ENCODE peak calls at places on chromosomes 13 and 19, in five cellular contexts. S is fibroblast of the conjunctiva, C is heart left ventricle, G is pancreas, P is COLO829. E is an unnamed sample.

GRCh38 chr13:105336706-105337582 is 1198.5 kb downstream of the EFNB2 start:
- DNase-seq in P (no peak), S (no peak), G (no peak), C (no peak), E (no peak)

GRCh38 chr13:99496322-99497142 is 4.7 kb upstream of the TM9SF2 start:
- DNase-seq in S (peak), C (no peak), G (no peak), P (peak), E (peak)

GRCh38 chr19:31883299-31883990 is 462.0 kb upstream of the ZNF507 start:
- DNase-seq in S (no peak), G (no peak), C (no peak), P (no peak), E (no peak)

GRCh38 chr13:25171517-25172302 is at the start of gene AMER2:
- DNase-seq in C (no peak), P (no peak), S (no peak), G (peak), E (no peak)

GRCh38 chr13:76004411-76004810 is 368.3 kb downstream of the LMO7 start:
- DNase-seq in P (no peak), S (peak), G (no peak), C (no peak), E (no peak)

GRCh38 chr13:50104493-50104892 is 89.2 kb downstream of the KCNRG start:
- DNase-seq in S (no peak), P (no peak), G (no peak), C (no peak), E (no peak)

GRCh38 chr13:23558675-23559536 is 11.3 kb upstream of the TNFRSF19 start:
- DNase-seq in G (no peak), S (peak), P (peak), C (peak), E (peak)

GRCh38 chr13:109156181-109156935 is 526.9 kb downstream of the MYO16 start:
- DNase-seq in G (no peak), C (no peak), P (peak), S (peak), E (no peak)

GRCh38 chr19:35177377-35178274 is 23.1 kb downstream of the FXYD5 start:
- DNase-seq in P (no peak), C (no peak), S (no peak), G (no peak), E (no peak)

GRCh38 chr13:108700421-108701170 is 71.2 kb downstream of the MYO16 start:
- DNase-seq in C (no peak), P (peak), S (peak), G (no peak), E (no peak)

GRCh38 chr13:108496364-108497215 is 132.8 kb upstream of the MYO16 start:
- DNase-seq in S (no peak), G (no peak), C (no peak), P (no peak), E (no peak)

GRCh38 chr19:13033819-13034611 is 38.7 kb downstream of the NFIX start:
- DNase-seq in G (peak), P (peak), C (peak), S (no peak), E (peak)

GRCh38 chr13:64912141-64912540 is 2318.0 kb downstream of the PCDH9 start:
- DNase-seq in P (no peak), S (peak), C (no peak), G (no peak), E (no peak)

GRCh38 chr19:58406818-58407657 is 1.4 kb upstream of the ZNF584 start:
- DNase-seq in P (no peak), C (no peak), S (no peak), G (no peak), E (no peak)

GRCh38 chr19:10544753-10545251 is 1.1 kb downstream of the ATG4D start:
- DNase-seq in G (peak), S (no peak), P (no peak), C (no peak), E (no peak)

GRCh38 chr13:26719356-26719945 is 41.1 kb downstream of the GPR12 start:
- DNase-seq in G (no peak), C (no peak), P (no peak), S (no peak), E (no peak)

GRCh38 chr19:35344511-35345031 is 3.1 kb upstream of the FFAR1 start:
- DNase-seq in C (peak), G (no peak), P (no peak), S (no peak), E (no peak)

GRCh38 chr19:48064509-48064908 is 20.6 kb upstream of the CABP5 start:
- DNase-seq in C (no peak), P (no peak), S (no peak), G (no peak), E (no peak)

GRCh38 chr19:19866599-19867248 is 1.0 kb downstream of the ZNF253 start:
- DNase-seq in P (no peak), G (no peak), C (no peak), S (no peak), E (no peak)

GRCh38 chr13:33262069-33262487 is 23.5 kb downstream of the STARD13 start:
- DNase-seq in C (no peak), G (no peak), P (no peak), S (no peak), E (no peak)

GRCh38 chr13:40406405-40407138 is 259.9 kb downstream of the FOXO1 start:
- DNase-seq in G (no peak), S (peak), C (no peak), P (no peak), E (no peak)

GRCh38 chr19:50230379-50231351 is 27.2 kb downstream of the MYH14 start:
- DNase-seq in S (no peak), P (no peak), G (no peak), C (no peak), E (no peak)